ENCODE peak calls at places on chromosomes 4 and X, in five cellular contexts. A, H, N, L and S are unnamed samples.

GRCh38 chr4:8917868-8918783 is 46.5 kb upstream of the HMX1 start:
- DNase-seq in A (peak), H (peak), N (peak), L (peak), S (peak)

GRCh38 chr4:160495356-160495755 is 1392.5 kb downstream of the RAPGEF2 start:
- DNase-seq in A (no peak), H (no peak), L (no peak), N (no peak), S (no peak)

GRCh38 chr4:3765271-3766206 is 646 bp upstream of the ADRA2C start:
- DNase-seq in A (no peak), L (peak), N (peak), H (peak), S (peak)

GRCh38 chr4:139977838-139978604 is 176.0 kb downstream of the MAML3 start:
- DNase-seq in L (no peak), H (no peak), N (no peak), A (no peak), S (peak)

GRCh38 chrX:101682723-101683122 is 23.1 kb upstream of the ARMCX2 start:
- DNase-seq in L (no peak), A (no peak), H (no peak), N (no peak), S (no peak)

GRCh38 chrX:39487166-39488006 is 610.4 kb downstream of the BCOR start:
- DNase-seq in N (no peak), H (no peak), L (no peak), A (no peak), S (peak)

GRCh38 chrX:12580548-12580947 is 210.7 kb upstream of the PRPS2 start:
- DNase-seq in H (no peak), L (peak), N (no peak), A (no peak), S (no peak)

GRCh38 chr4:135670548-135670947 is 1469.0 kb upstream of the PABPC4L start:
- DNase-seq in N (no peak), L (no peak), A (no peak), H (no peak), S (no peak)

GRCh38 chr4:115790812-115791211 is 677.4 kb upstream of the NDST4 start:
- DNase-seq in H (no peak), N (no peak), L (no peak), A (no peak), S (no peak)

GRCh38 chrX:125394449-125394848 is 74.8 kb downstream of the TEX13C start:
- DNase-seq in L (no peak), N (no peak), A (no peak), H (no peak), S (no peak)

GRCh38 chrX:144586756-144587155 is 660.5 kb upstream of the SPANXN1 start:
- DNase-seq in H (no peak), A (no peak), L (peak), N (no peak), S (no peak)

GRCh38 chrX:34555481-34555880 is 101.6 kb downstream of the TMEM47 start:
- DNase-seq in H (no peak), N (no peak), A (no peak), L (no peak), S (no peak)

GRCh38 chrX:9221714-9222113 is 187.8 kb upstream of the FAM9B start:
- DNase-seq in L (no peak), A (no peak), N (no peak), H (no peak), S (no peak)

GRCh38 chrX:96906741-96907140 is 23.0 kb downstream of the RPA4 start:
- DNase-seq in A (no peak), N (no peak), L (no peak), H (no peak), S (no peak)

GRCh38 chr4:55397521-55398321 is 2.0 kb downstream of the TMEM165 start:
- DNase-seq in N (no peak), L (peak), A (peak), H (no peak), S (no peak)

GRCh38 chrX:110267874-110268273 is 50.0 kb downstream of the AMMECR1 start:
- DNase-seq in N (no peak), A (peak), H (no peak), L (no peak), S (no peak)

GRCh38 chr4:139808381-139809206 is 143.0 kb downstream of the MGST2 start:
- DNase-seq in N (no peak), H (no peak), A (no peak), L (no peak), S (no peak)

GRCh38 chr4:170386511-170386910 is 296.8 kb upstream of the AADAT start:
- DNase-seq in A (no peak), N (no peak), L (no peak), H (no peak), S (no peak)

GRCh38 chr4:155099231-155099630 is 109.2 kb upstream of the NPY2R start:
- DNase-seq in A (no peak), N (no peak), H (no peak), L (no peak), S (no peak)

GRCh38 chrX:118726887-118727685 is at the start of gene IL13RA1:
- DNase-seq in H (peak), A (no peak), N (peak), L (peak), S (peak)

GRCh38 chrX:78024349-78025108 is 55.1 kb upstream of the PGAM4 start:
- DNase-seq in N (peak), H (no peak), L (peak), A (no peak), S (peak)

GRCh38 chr4:41058426-41058825 is 155.9 kb downstream of the APBB2 start:
- DNase-seq in A (no peak), L (no peak), H (no peak), N (no peak), S (no peak)

GRCh38 chr4:112381996-112382692 is 85.0 kb downstream of the ALPK1 start:
- DNase-seq in A (no peak), L (no peak), H (no peak), N (no peak), S (no peak)

GRCh38 chr4:76904646-76905190 is 6.8 kb upstream of the SOWAHB start:
- DNase-seq in H (no peak), L (no peak), N (no peak), A (no peak), S (no peak)

GRCh38 chr4:6474053-6474568 is 1.7 kb upstream of the PPP2R2C start:
- DNase-seq in L (peak), N (peak), H (no peak), A (no peak), S (no peak)

GRCh38 chrX:154082396-154083133 is 15.0 kb downstream of the MECP2 start:
- DNase-seq in A (no peak), N (no peak), H (no peak), L (peak), S (no peak)

GRCh38 chrX:28108186-28108945 is 127.1 kb upstream of the DCAF8L1 start:
- DNase-seq in N (no peak), H (no peak), L (no peak), A (no peak), S (no peak)

GRCh38 chrX:71989768-71990167 is 79.1 kb downstream of the NHSL2 start:
- DNase-seq in N (no peak), L (peak), A (no peak), H (peak), S (no peak)

GRCh38 chrX:39907964-39908616 is 189.7 kb downstream of the BCOR start:
- DNase-seq in H (peak), A (no peak), N (no peak), L (peak), S (no peak)

GRCh38 chr4:67483868-67484602 is 61.3 kb downstream of the CENPC start:
- DNase-seq in A (no peak), N (no peak), L (peak), H (no peak), S (no peak)

GRCh38 chr4:81756973-81757372 is 285.3 kb upstream of the RASGEF1B start:
- DNase-seq in L (no peak), H (no peak), N (no peak), A (no peak), S (no peak)

GRCh38 chr4:143626134-143626859 is 74.2 kb downstream of the FREM3 start:
- DNase-seq in L (no peak), H (peak), A (no peak), N (no peak), S (no peak)

GRCh38 chrX:11558972-11559371 is 106.7 kb downstream of the ARHGAP6 start:
- DNase-seq in A (peak), L (peak), N (peak), H (no peak), S (peak)

GRCh38 chrX:45110494-45110893 is 90.2 kb downstream of the DIPK2B start:
- DNase-seq in N (no peak), L (no peak), H (no peak), A (no peak), S (no peak)

GRCh38 chrX:47272013-47272408 is 39.2 kb downstream of the USP11 start:
- DNase-seq in H (no peak), N (no peak), L (no peak), A (no peak), S (no peak)

GRCh38 chr4:40579983-40580382 is 49.7 kb downstream of the RBM47 start:
- DNase-seq in L (no peak), N (no peak), H (no peak), A (no peak), S (no peak)

GRCh38 chr4:144494280-144494679 is 151.7 kb upstream of the HHIP start:
- DNase-seq in A (no peak), L (no peak), H (no peak), N (no peak), S (no peak)

GRCh38 chr4:181085584-181085983 is 1157.6 kb upstream of the TENM3 start:
- DNase-seq in H (no peak), L (no peak), A (no peak), N (no peak), S (no peak)

GRCh38 chr4:38664704-38665401 is 854 bp downstream of the KLF3 start:
- DNase-seq in A (peak), N (peak), L (peak), H (peak), S (peak)
- TF ChIP-seq CTCF in A (no peak), N (no peak), L (no peak), H (no peak), S (no peak)

DNA sequence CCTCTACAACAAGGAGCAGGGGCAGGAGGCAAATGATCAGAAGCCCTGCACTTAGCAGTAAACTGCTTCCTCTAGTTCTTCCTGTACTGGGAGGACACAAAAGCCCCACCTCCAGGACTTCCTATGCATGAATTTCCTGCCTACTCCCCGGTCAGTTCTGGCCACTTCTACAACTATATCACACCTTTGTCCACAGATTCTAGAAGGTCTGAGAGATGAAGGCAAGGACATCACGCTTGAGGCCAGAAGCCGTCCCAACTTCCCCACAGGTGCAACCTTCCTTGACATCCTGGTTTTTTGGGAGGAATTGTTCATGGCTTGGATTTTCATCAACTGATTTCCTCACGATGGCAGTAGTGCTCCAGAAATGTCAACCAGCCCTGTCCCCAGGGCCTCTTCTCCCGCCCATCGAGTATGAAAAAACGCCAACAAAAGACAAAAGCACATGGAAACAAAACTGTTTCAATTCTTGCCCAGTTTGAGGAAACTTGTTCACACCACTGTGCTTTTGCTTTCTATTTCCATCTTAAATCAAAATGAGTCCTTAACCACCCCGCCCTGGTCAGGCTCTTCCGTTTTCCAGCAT is 206.5 kb upstream of the STK26 start:
- DNase-seq in H (peak), L (peak), N (no peak), A (peak), S (peak)
- TF ChIP-seq CTCF in H (peak), L (peak), N (no peak), A (no peak), S (peak)

DNA sequence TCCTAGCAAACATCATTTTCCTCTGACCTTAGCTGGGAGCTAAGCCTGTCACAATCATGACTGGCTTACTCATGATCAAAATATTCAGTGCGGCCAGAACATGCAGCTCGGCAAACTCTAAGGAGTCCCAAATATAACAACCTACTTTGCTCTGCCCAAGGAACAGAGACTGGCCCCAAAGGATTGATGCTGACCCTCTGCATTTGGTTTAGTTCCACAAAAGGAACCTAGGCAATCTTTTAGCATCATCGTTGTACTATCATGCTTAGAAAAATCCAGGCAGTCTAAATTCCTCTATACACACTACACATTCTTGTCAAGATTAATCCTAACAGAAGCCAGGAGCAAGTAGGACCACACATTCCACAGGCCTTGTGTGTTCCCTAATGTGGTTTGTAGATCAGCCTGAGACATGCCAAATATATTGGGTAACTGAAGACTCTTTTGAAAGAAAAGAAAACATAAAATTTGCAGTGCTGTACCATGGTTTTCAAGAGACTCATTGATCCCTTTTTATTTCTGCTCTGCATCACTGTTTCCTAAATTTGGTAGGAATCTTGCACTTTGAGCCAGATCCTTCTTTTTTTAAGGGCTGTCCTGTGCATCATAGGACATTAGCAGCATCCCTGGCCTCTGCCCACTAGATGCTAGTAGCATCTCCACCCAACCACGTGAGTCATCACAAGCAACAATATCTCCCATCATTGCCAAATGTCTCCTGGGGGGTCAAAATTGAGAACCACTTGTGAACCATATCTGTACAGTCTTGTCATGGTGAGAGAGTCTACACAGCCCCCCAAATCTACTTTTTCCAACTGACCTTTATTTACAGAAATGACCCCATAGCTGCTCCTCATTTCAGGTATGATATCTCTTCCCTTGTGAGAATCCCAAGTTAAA is 17.6 kb upstream of the CC2D2A start:
- DNase-seq in A (no peak), N (no peak), H (no peak), L (peak), S (no peak)
- TF ChIP-seq CTCF in A (no peak), N (no peak), H (no peak), L (no peak), S (no peak)

DNA sequence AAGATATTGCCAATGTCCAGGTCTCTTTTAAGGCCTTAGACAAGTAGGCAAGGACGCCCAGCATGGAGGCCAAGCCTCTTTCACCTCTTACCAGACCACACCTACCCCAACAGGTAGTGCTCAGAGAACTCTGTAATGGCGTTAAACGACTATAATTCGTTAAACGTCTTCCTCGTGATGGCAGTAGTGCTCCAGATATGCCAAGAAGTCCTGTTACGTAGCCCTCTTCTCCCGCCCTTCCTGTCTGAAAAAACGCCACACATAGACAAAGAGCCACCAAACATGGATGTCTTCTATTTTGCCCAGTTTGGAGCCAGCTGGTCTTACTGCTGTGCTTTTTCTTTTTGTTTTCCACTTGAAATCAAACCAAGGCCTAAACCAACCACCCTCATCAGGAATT is 190.7 kb downstream of the OR13H1 start:
- DNase-seq in N (no peak), L (peak), A (no peak), H (no peak), S (no peak)
- TF ChIP-seq CTCF in N (no peak), L (peak), A (no peak), H (no peak), S (no peak)

DNA sequence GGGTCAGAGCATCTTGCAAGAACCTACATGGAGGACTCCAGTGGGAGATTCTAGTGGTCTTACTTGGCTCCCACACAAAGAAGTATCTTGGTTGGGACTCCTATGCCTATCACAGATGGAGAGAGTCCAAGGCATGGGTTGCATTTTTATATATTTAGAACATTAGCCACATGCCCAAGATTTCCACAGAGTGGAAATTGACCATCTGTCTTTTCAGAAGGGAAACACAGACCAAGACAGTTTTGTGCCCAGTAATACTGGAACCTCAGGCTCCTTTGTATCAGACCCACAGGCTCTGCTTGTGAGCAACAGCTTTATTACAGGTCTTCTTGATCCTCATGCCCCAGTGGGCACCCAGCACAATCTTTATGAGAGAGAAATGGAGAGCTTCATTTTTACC is 43.6 kb downstream of the PAGE2 start:
- DNase-seq in H (no peak), L (no peak), N (no peak), A (no peak), S (no peak)
- TF ChIP-seq CTCF in H (no peak), L (no peak), N (no peak), A (no peak), S (no peak)

GRCh38 chr4:100372432-100372831 is 145.4 kb downstream of the EMCN start:
- DNase-seq in N (peak), A (peak), L (peak), H (no peak), S (no peak)
- TF ChIP-seq CTCF in N (peak), A (peak), L (no peak), H (peak), S (no peak)